ENCODE peak calls at places on chromosomes 3 and 15, in four cellular contexts. Z, X, T and E are unnamed samples.

GRCh38 chr3:17755836-17756235 is 13.4 kb upstream of the TBC1D5 start:
- DNase-seq in Z (no peak), X (no peak), T (no peak), E (no peak)

GRCh38 chr15:51104512-51104911 is 9.8 kb upstream of the TNFAIP8L3 start:
- DNase-seq in Z (no peak), X (no peak), T (no peak), E (no peak)

GRCh38 chr3:64345351-64345750 is 120.1 kb upstream of the PRICKLE2 start:
- DNase-seq in Z (no peak), X (no peak), T (no peak), E (no peak)

GRCh38 chr3:127750226-127751031 is 71.9 kb downstream of the MGLL start:
- DNase-seq in Z (no peak), X (no peak), T (no peak), E (no peak)

GRCh38 chr3:71724584-71725278 is 471 bp downstream of the EIF4E3 start:
- DNase-seq in Z (peak), X (peak), T (peak), E (peak)

GRCh38 chr15:36323607-36324006 is 255.8 kb upstream of the CDIN1 start:
- DNase-seq in Z (no peak), X (no peak), T (no peak), E (no peak)

GRCh38 chr3:66495633-66496032 is 5.2 kb downstream of the LRIG1 start:
- DNase-seq in Z (no peak), X (no peak), T (no peak), E (no peak)

GRCh38 chr15:76930831-76931396 is 635 bp upstream of the RCN2 start:
- DNase-seq in Z (no peak), X (no peak), T (no peak), E (no peak)

GRCh38 chr3:159757341-159758060 is 231.1 kb upstream of the IL12A start:
- DNase-seq in Z (no peak), X (no peak), T (no peak), E (no peak)

GRCh38 chr3:178043084-178043483 is 493.2 kb upstream of the KCNMB2 start:
- DNase-seq in Z (no peak), X (no peak), T (no peak), E (no peak)

GRCh38 chr15:36907295-36907694 is 193.1 kb downstream of the MEIS2 start:
- DNase-seq in Z (no peak), X (no peak), T (no peak), E (no peak)

GRCh38 chr15:40792394-40792793 is 14.5 kb upstream of the ZFYVE19 start:
- DNase-seq in Z (no peak), X (no peak), T (no peak), E (no peak)

GRCh38 chr3:12175844-12176453 is 17.2 kb upstream of the TIMP4 start:
- DNase-seq in Z (peak), X (no peak), T (no peak), E (peak)

GRCh38 chr3:104519068-104519467 is 847.6 kb upstream of the ALCAM start:
- DNase-seq in Z (no peak), X (no peak), T (no peak), E (no peak)

GRCh38 chr15:55279746-55280351 is 9.8 kb downstream of the RAB27A start:
- DNase-seq in Z (no peak), X (no peak), T (no peak), E (no peak)

GRCh38 chr3:52149726-52150125 is 4.5 kb downstream of the POC1A start:
- DNase-seq in Z (no peak), X (no peak), T (no peak), E (no peak)

GRCh38 chr3:53938645-53939044 is 47.0 kb upstream of the SELENOK start:
- DNase-seq in Z (no peak), X (peak), T (no peak), E (peak)

GRCh38 chr15:75200765-75201608 is 695 bp upstream of the C15orf39 start:
- DNase-seq in Z (peak), X (no peak), T (peak), E (peak)

GRCh38 chr3:169659096-169659521 is 4.4 kb downstream of the MECOM start:
- DNase-seq in Z (no peak), X (no peak), T (no peak), E (no peak)

GRCh38 chr3:184626942-184627341 is 65.4 kb downstream of the EPHB3 start:
- DNase-seq in Z (no peak), X (no peak), T (no peak), E (no peak)

GRCh38 chr15:78046796-78047341 is 30.6 kb downstream of the TBC1D2B start:
- DNase-seq in Z (no peak), X (no peak), T (no peak), E (no peak)

GRCh38 chr3:51703026-51703775 is 3.7 kb upstream of the GRM2 start:
- DNase-seq in Z (no peak), X (no peak), T (no peak), E (no peak)

GRCh38 chr15:52163321-52164190 is 27.6 kb downstream of the GNB5 start:
- DNase-seq in Z (no peak), X (no peak), T (peak), E (no peak)

GRCh38 chr15:31225356-31225955 is 101.2 kb upstream of the KLF13 start:
- DNase-seq in Z (peak), X (no peak), T (no peak), E (no peak)